ENCODE peak calls at places on chromosomes 11 and 22, in six cellular contexts. P is neuronal stem cell, C is IMR-90, E is mesenchymal stem cell, V is H1, T is trophoblast cell. H is an unnamed sample. For H3K9me3, the result is how much of the 10 kb centered on the place peaks cover.

GRCh38 chr11:61787928-61788491 is 4.4 kb downstream of the TMEM258 start:
- DNase-seq in P (peak), C (peak), E (peak), V (peak), T (peak), H (peak)

GRCh38 chr11:114044042-114044871 is 15.3 kb upstream of the ZBTB16 start:
- DNase-seq in P (no peak), C (no peak), E (peak), V (no peak), T (no peak), H (no peak)

GRCh38 chr11:68012843-68013610 is 2.9 kb downstream of the ALDH3B1 start:
- DNase-seq in P (no peak), C (peak), E (peak), V (no peak), T (peak), H (no peak)

GRCh38 chr11:62449451-62449851 is 30.6 kb downstream of the SCGB1A1 start:
- DNase-seq in P (no peak), C (no peak), E (no peak), V (no peak), T (no peak), H (no peak)

GRCh38 chr11:44561275-44561781 is 4.1 kb upstream of the CD82 start:
- DNase-seq in P (no peak), C (peak), E (peak), V (no peak), T (no peak), H (no peak)

GRCh38 chr11:109971184-109971523 is 122.0 kb upstream of the ZC3H12C start:
- DNase-seq in P (no peak), C (peak), E (peak), V (no peak), T (no peak), H (no peak)

GRCh38 chr11:117840881-117841581 is 16.5 kb upstream of the FXYD2 start:
- DNase-seq in P (no peak), C (no peak), E (no peak), V (peak), T (no peak), H (no peak)

GRCh38 chr11:68381716-68382115 is 69.3 kb downstream of the LRP5 start:
- DNase-seq in P (no peak), C (no peak), E (no peak), V (no peak), T (no peak), H (no peak)

GRCh38 chr22:44337658-44338004 is 24.9 kb upstream of the SHISAL1 start:
- DNase-seq in P (no peak), C (peak), E (peak), V (no peak), T (no peak), H (peak)

GRCh38 chr11:78699606-78700005 is 124.9 kb upstream of the NARS2 start:
- DNase-seq in P (peak), C (no peak), E (no peak), V (no peak), T (no peak), H (no peak)

GRCh38 chr11:45929486-45930030 is 7.1 kb downstream of the LARGE2 start:
- DNase-seq in P (no peak), C (no peak), E (no peak), V (no peak), T (no peak), H (no peak)

GRCh38 chr11:61961570-61962212 is 5.7 kb downstream of the FTH1 start:
- DNase-seq in P (no peak), C (no peak), E (peak), V (no peak), T (peak), H (no peak)

GRCh38 chr11:124893781-124894401 is 3.8 kb downstream of the ROBO4 start:
- DNase-seq in P (no peak), C (no peak), E (no peak), V (no peak), T (no peak), H (no peak)
- H3K4me2 ChIP-seq in P (no peak), C (no peak), E (no peak), V (no peak), T (no peak), H (no peak)

GRCh38 chr11:20034941-20035340 is 125.3 kb downstream of the DBX1 start:
- DNase-seq in P (no peak), C (no peak), E (no peak), V (no peak), T (no peak), H (no peak)

GRCh38 chr11:20033806-20034205 is 126.5 kb downstream of the DBX1 start:
- DNase-seq in P (no peak), C (no peak), E (no peak), V (no peak), T (no peak), H (no peak)

GRCh38 chr11:20032127-20032526 is 128.1 kb downstream of the DBX1 start:
- DNase-seq in P (no peak), C (no peak), E (no peak), V (no peak), T (peak), H (no peak)

GRCh38 chr11:20031155-20032001 is 128.9 kb downstream of the DBX1 start:
- DNase-seq in P (no peak), C (peak), E (peak), V (no peak), T (peak), H (peak)

GRCh38 chr11:20032577-20033265 is 127.6 kb downstream of the DBX1 start:
- DNase-seq in P (no peak), C (no peak), E (no peak), V (no peak), T (peak), H (no peak)
- H3K18ac ChIP-seq in P (no peak), C (peak), E (peak), V (no peak), T (peak), H (no peak)

DNA sequence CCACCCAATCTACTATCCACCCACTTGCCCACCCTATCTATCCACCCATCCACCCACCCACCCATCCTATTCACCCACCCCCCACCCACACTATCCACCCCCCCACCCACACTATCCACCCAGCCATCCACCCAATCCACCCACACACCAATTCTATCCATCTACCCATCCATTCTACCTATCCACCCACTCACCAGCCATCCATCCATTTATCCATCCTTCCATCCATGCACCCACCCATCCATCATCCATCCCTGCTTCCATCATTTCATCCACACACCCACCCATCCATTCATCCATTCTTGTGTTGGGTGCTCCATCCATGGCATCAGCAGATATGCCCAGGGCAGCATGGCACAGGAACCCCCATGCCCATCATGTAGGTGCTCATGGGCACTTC is 1206.6 kb downstream of the BRD1 start:
- DNase-seq in P (no peak), C (no peak), E (no peak), V (no peak), T (no peak), H (no peak)
- H3K9me3 ChIP-seq in P (under half), C (under half), E (under half), V (under half), T (under half), H (under half)

GRCh38 chr11:124891390-124891861 is 6.2 kb downstream of the ROBO4 start:
- DNase-seq in P (no peak), C (no peak), E (no peak), V (peak), T (no peak), H (peak)
- H3K4me2 ChIP-seq in P (no peak), C (no peak), E (no peak), V (no peak), T (no peak), H (no peak)

GRCh38 chr11:695606-696381 is at the start of gene TMEM80:
- DNase-seq in P (peak), C (peak), E (peak), V (peak), T (peak), H (peak)
- H3K18ac ChIP-seq in P (peak), C (peak), E (peak), V (peak), T (peak), H (peak)

H was measured in H9.